ENCODE peak calls at places on chromosomes 13 and 19, in six cellular contexts. F, O, T, S, W and H are unnamed samples.
A peak's percentile ranks its signal among the peaks of the same experiment; 100 is the strongest.

GRCh38 chr13:24270639-24271131 is 38.7 kb upstream of the C1QTNF9 start:
- DNase-seq in F (peak; percentile 70), W (peak; percentile 35), O (peak; percentile 38), S (peak; percentile 62), T (no peak), H (peak; percentile 61)

GRCh38 chr13:40334031-40334430 is 332.4 kb downstream of the FOXO1 start:
- DNase-seq in T (peak; percentile 77), F (no peak), O (no peak), W (no peak), S (no peak), H (no peak)

GRCh38 chr19:38063921-38064320 is 156.9 kb downstream of the SIPA1L3 start:
- DNase-seq in O (no peak), F (no peak), W (no peak), S (no peak), T (no peak), H (no peak)

GRCh38 chr19:45474941-45475516 is 7.2 kb downstream of the FOSB start:
- DNase-seq in F (no peak), T (no peak), O (no peak), S (no peak), W (no peak), H (no peak)

GRCh38 chr13:75618308-75618707 is 17.8 kb upstream of the LMO7 start:
- DNase-seq in T (no peak), F (no peak), S (no peak), W (no peak), O (no peak), H (no peak)

GRCh38 chr13:114230117-114230516 is 4.6 kb upstream of the CDC16 start:
- DNase-seq in O (no peak), S (no peak), F (no peak), T (no peak), W (no peak), H (no peak)

GRCh38 chr19:51919606-51920005 is 7.7 kb upstream of the ZNF613 start:
- DNase-seq in S (no peak), T (no peak), O (no peak), W (no peak), F (no peak), H (no peak)

GRCh38 chr13:34886987-34887386 is 55.1 kb upstream of the NBEA start:
- DNase-seq in W (no peak), O (no peak), S (no peak), F (no peak), T (no peak), H (no peak)

GRCh38 chr13:108917581-108917980 is 288.2 kb downstream of the MYO16 start:
- DNase-seq in T (no peak), W (no peak), S (no peak), O (no peak), F (no peak), H (no peak)

GRCh38 chr19:15525291-15525690 is 17.0 kb downstream of the CYP4F22 start:
- DNase-seq in O (no peak), T (no peak), W (no peak), S (no peak), F (no peak), H (no peak)

GRCh38 chr19:45324349-45324907 is 1.8 kb upstream of the CKM start:
- DNase-seq in S (no peak), T (no peak), O (no peak), F (no peak), W (no peak), H (no peak)

GRCh38 chr13:23579072-23579885 is 9.1 kb downstream of the TNFRSF19 start:
- DNase-seq in O (no peak), W (peak; percentile 90), S (peak; percentile 96), T (peak; percentile 96), F (peak; percentile 98), H (peak; percentile 93)

GRCh38 chr13:55649485-55649884 is 1491.2 kb upstream of the PRR20A start:
- DNase-seq in O (no peak), W (no peak), F (no peak), T (no peak), S (no peak), H (no peak)

GRCh38 chr13:23025848-23026608 is 154.8 kb upstream of the SGCG start:
- DNase-seq in F (no peak), T (no peak), O (no peak), W (no peak), S (no peak), H (no peak)

GRCh38 chr13:43272866-43273265 is 249.5 kb downstream of the DNAJC15 start:
- DNase-seq in O (no peak), W (no peak), T (peak; percentile 34), S (no peak), F (no peak), H (no peak)

GRCh38 chr13:55792544-55793178 is 1348.1 kb upstream of the PRR20A start:
- DNase-seq in F (no peak), W (no peak), T (no peak), O (no peak), S (no peak), H (no peak)

GRCh38 chr13:98265669-98266551 is 88.8 kb upstream of the RNF113B start:
- DNase-seq in T (no peak), S (no peak), W (peak; percentile 26), F (no peak), O (no peak), H (peak; percentile 65)

GRCh38 chr19:58562126-58563033 is 4.0 kb upstream of the UBE2M start:
- DNase-seq in W (no peak), T (no peak), O (no peak), F (peak; percentile 60), S (peak; percentile 75), H (peak; percentile 48)

GRCh38 chr19:6948884-6949283 is 61.5 kb downstream of the ADGRE1 start:
- DNase-seq in O (no peak), T (no peak), W (no peak), S (no peak), F (no peak), H (no peak)

GRCh38 chr19:43329989-43330388 is 23.5 kb upstream of the CD177 start:
- DNase-seq in F (no peak), T (no peak), W (no peak), O (no peak), S (no peak), H (no peak)

GRCh38 chr13:79365981-79366380 is 40.1 kb downstream of the RBM26 start:
- DNase-seq in O (no peak), W (no peak), S (no peak), T (no peak), F (no peak), H (no peak)

GRCh38 chr19:6700586-6701316 is 19.7 kb downstream of the C3 start:
- DNase-seq in W (no peak), T (no peak), O (no peak), F (no peak), S (no peak), H (no peak)

GRCh38 chr13:90867336-90867683 is 480.2 kb upstream of the MIR17HG start:
- DNase-seq in W (peak; percentile 50), O (peak; percentile 24), S (peak; percentile 44), T (no peak), F (peak; percentile 37), H (peak; percentile 37)

GRCh38 chr13:28984825-28985224 is 164.7 kb downstream of the MTUS2 start:
- DNase-seq in F (no peak), T (no peak), W (no peak), S (no peak), O (no peak), H (no peak)

GRCh38 chr19:17121736-17122293 is 46.2 kb downstream of the MYO9B start:
- DNase-seq in T (no peak), W (no peak), S (no peak), O (no peak), F (no peak), H (no peak)

GRCh38 chr19:16417660-16418596 is 53.8 kb downstream of the EPS15L1 start:
- DNase-seq in O (no peak), T (no peak), S (peak; percentile 78), F (peak; percentile 91), W (peak; percentile 72), H (peak; percentile 75)

GRCh38 chr19:10295305-10295846 is 5.6 kb downstream of the ICAM5 start:
- DNase-seq in W (no peak), O (no peak), F (peak; percentile 52), S (no peak), T (no peak), H (peak; percentile 51)

GRCh38 chr19:14048439-14049153 is 13.3 kb downstream of the PALM3 start:
- DNase-seq in F (peak; percentile 83), T (peak; percentile 89), O (no peak), S (no peak), W (no peak), H (peak; percentile 65)

GRCh38 chr19:38793186-38793585 is 4.2 kb downstream of the LGALS7B start:
- DNase-seq in W (no peak), O (no peak), F (no peak), S (no peak), T (no peak), H (no peak)

GRCh38 chr13:103277959-103278673 is 211.9 kb upstream of the SLC10A2 start:
- DNase-seq in O (no peak), T (no peak), S (no peak), W (no peak), F (no peak), H (no peak)

GRCh38 chr13:29284726-29285125 is 310.8 kb downstream of the SLC7A1 start:
- DNase-seq in O (no peak), S (no peak), F (no peak), T (no peak), W (no peak), H (no peak)

GRCh38 chr13:48580886-48581285 is 48.0 kb upstream of the RCBTB2 start:
- DNase-seq in O (no peak), F (no peak), S (no peak), T (peak; percentile 45), W (no peak), H (no peak)
- H3K4me1 ChIP-seq in O (peaks cover 42% of the 10 kb centered on the region), F (no peaks in the 10 kb centered on the region), S (peaks cover 7% of the 10 kb centered on the region), T (peaks cover 29% of the 10 kb centered on the region), W (no peaks in the 10 kb centered on the region), H (peaks cover 26% of the 10 kb centered on the region)

GRCh38 chr13:106322628-106323027 is 212.8 kb downstream of the EFNB2 start:
- DNase-seq in T (no peak), F (no peak), W (no peak), O (no peak), S (no peak), H (no peak)
- H3K9me3 ChIP-seq in T (peaks cover 8% of the 10 kb centered on the region), F (no peaks in the 10 kb centered on the region), W (no peaks in the 10 kb centered on the region), O (no peaks in the 10 kb centered on the region), S (no peaks in the 10 kb centered on the region), H (peaks cover 19% of the 10 kb centered on the region)

DNA sequence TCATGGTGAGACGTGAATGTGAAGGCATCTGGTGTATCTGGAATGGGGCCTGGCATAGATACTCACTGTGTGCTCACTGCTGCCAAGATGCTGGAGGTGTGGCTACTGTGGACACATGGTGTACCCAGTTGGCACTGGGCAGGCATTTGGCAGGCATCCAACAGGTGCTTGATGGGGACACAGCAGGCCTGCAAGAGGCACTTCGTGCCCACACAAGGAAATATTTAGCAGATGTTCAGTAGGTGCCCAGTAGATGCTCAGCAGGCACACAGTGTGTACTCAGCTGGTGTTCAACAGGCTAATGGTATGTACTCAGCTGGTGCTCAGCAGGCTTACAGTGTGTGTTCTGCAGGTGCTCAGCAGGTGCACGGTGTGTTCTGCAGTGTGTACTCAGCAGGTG is 14.2 kb downstream of the CRTC1 start:
- DNase-seq in O (no peak), T (no peak), W (no peak), F (no peak), S (no peak), H (peak; percentile 82)
- TF ChIP-seq EP300 in O (no peak), T (no peak), W (no peak), F (no peak), S (no peak), H (no peak)

DNA sequence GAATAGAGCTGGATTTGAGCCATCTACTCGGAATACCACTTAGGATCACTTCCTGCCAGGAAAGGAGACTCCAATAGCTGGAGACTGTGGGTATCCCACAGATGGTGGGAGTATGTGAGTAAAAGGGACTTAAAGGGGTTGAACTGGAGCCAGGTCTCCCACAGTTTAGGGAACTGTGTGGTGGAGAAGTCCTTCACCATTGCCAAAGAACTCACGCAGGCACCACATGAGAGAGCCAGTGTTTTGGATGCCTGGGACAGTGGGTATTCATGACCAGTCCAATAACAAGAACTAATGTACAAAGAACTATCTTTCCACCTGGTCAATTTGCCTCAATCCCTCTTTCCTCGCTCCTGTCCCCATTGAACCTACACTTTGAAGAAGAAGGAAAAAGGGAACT is 24.4 kb upstream of the MYCBP2 start:
- DNase-seq in W (no peak), S (no peak), F (no peak), T (no peak), O (no peak), H (no peak)
- H3K4me1 ChIP-seq in W (no peaks in the 10 kb centered on the region), S (no peaks in the 10 kb centered on the region), F (no peaks in the 10 kb centered on the region), T (no peaks in the 10 kb centered on the region), O (no peaks in the 10 kb centered on the region), H (no peaks in the 10 kb centered on the region)